ENCODE peak calls at places on chromosomes 12 and 14, in nine cellular contexts. J is right cardiac atrium; F is mesenchymal stem cell; C is GM12865; W is neuronal stem cell; L is GM06990; N is mammary epithelial cell; Z is left ventricle myocardium inferior; M is CD8-positive, alpha-beta T cell. E is an unnamed sample.

GRCh38 chr12:42981379-42981778 is 391.8 kb upstream of the PRICKLE1 start:
- DNase-seq in J (no peak), W (no peak), M (no peak), C (no peak), Z (no peak), N (no peak), L (no peak), F (peak; percentile 83), E (no peak)

GRCh38 chr12:115261691-115262398 is 577.9 kb upstream of the TBX3 start:
- DNase-seq in L (no peak), Z (no peak), F (peak; percentile 58), M (no peak), C (peak; percentile 19), N (no peak), W (no peak), J (no peak), E (no peak)

GRCh38 chr12:4806439-4807115 is 86.4 kb downstream of the GALNT8 start:
- DNase-seq in C (no peak), Z (no peak), F (no peak), W (no peak), M (no peak), J (no peak), N (no peak), L (no peak), E (no peak)

GRCh38 chr12:110039085-110039807 is 9.1 kb downstream of the C12orf76 start:
- DNase-seq in L (no peak), N (peak; percentile 76), W (no peak), C (peak; percentile 10), J (no peak), M (peak; percentile 32), Z (no peak), F (peak; percentile 95), E (peak; percentile 86)

GRCh38 chr14:75476274-75476995 is 45.8 kb upstream of the BATF start:
- DNase-seq in C (no peak), L (no peak), W (no peak), M (no peak), J (peak; percentile 60), F (peak; percentile 78), Z (no peak), N (no peak), E (no peak)

GRCh38 chr14:78232666-78233065 is 62.5 kb downstream of the NRXN3 start:
- DNase-seq in M (no peak), C (no peak), F (no peak), J (no peak), W (no peak), Z (no peak), L (no peak), N (no peak), E (no peak)

GRCh38 chr12:49331360-49332222 is 5.4 kb downstream of the C1QL4 start:
- DNase-seq in F (peak; percentile 86), C (no peak), Z (peak; percentile 57), J (peak; percentile 85), N (peak; percentile 37), L (no peak), W (no peak), M (no peak), E (peak; percentile 83)

GRCh38 chr12:57452937-57453509 is 2.1 kb upstream of the INHBE start:
- DNase-seq in N (peak; percentile 50), F (peak; percentile 88), W (no peak), L (no peak), J (peak; percentile 91), C (peak; percentile 72), Z (peak; percentile 80), M (peak; percentile 32), E (no peak)

GRCh38 chr12:6788972-6789905 is at the start of gene CD4:
- DNase-seq in J (peak; percentile 91), N (no peak), L (no peak), Z (peak; percentile 74), F (no peak), W (no peak), C (no peak), M (no peak), E (no peak)

GRCh38 chr12:94616217-94616729 is 34.1 kb downstream of the TMCC3 start:
- DNase-seq in M (no peak), C (no peak), L (no peak), N (peak; percentile 77), J (peak; percentile 63), F (no peak), W (no peak), Z (no peak), E (no peak)

GRCh38 chr12:127509066-127509778 is 757.7 kb upstream of the TMEM132C start:
- DNase-seq in Z (no peak), C (no peak), M (no peak), W (no peak), J (no peak), F (peak; percentile 60), N (peak; percentile 37), L (no peak), E (no peak)

DNA sequence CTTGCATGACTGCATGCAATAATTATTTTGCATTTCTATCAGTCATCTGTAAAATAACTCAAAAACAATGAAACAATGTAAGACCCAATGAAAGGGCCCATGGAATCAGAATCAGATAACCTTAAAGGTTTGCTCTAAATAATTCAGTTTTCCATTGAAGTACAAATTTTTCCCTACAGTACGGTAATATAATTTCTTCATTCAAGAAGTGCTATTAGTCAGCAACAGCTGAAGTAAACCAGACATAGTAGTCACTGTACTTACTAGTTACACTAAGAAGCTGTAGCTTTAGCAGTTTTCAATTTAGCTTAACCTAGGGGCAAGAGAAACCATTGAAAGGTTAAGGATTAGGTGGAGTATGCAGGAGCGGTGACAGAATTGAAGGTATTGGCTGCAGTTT is 43.5 kb downstream of the BCAT1 start:
- DNase-seq in N (no peak), F (peak; percentile 71), M (no peak), L (no peak), C (no peak), W (no peak), J (no peak), Z (no peak), E (no peak)
- H3K4me3 ChIP-seq in N (no peak overlapping the region), F (no peak overlapping the region), M (no peak overlapping the region), L (no peak overlapping the region), C (no peak overlapping the region), W (no peak overlapping the region), J (no peak overlapping the region), Z (no peak overlapping the region), E (no peak overlapping the region)

DNA sequence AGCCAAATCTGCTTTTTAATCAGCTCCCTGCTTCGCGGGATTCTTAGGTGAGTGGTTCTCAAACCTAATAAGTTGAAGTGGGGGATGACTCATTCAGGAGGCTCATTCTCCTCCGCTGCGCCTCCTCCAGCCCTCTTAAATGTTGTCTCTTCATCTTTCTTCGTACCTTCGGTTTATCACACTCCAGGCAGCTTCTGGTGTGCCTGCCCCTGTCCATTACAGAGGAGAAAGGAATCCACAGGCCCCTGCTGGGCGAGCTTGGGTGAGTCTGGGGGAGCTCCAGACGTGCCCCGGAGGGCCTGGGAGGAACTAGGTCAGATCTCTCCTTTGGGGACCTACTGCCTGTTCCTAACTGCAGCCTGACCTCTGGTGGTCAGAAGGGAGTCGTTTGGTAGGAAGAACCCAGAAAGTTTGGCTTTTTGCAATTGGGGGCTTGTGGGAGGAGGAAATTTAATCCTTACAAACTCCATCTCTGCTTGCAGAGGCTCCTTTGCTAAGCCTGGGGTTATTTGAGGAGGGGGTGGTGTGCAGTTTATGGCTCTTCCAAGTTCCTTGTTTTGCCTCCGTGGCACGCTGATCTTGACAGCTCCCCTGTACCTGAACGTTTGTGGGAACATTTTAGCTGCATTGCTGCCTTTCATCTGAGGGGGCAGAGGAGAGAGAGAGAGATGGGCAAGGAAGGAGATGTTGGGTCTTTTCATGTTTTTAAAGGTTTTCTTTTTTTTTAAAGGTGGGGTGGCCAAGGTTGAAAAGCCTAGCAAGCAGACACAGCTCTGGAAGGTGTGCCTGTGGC is 84.1 kb upstream of the GNG2 start:
- DNase-seq in L (peak; percentile 15), C (peak; percentile 74), W (peak; percentile 51), F (peak; percentile 69), M (peak; percentile 28), Z (peak; percentile 25), J (peak; percentile 76), N (peak; percentile 55), E (no peak)
- H3K4me3 ChIP-seq in L (no peak overlapping the region), C (no peak overlapping the region), W (no peak overlapping the region), F (peak overlapping the region; percentile 72), M (no peak overlapping the region), Z (peak overlapping the region; percentile 34), J (no peak overlapping the region), N (peak overlapping the region; percentile 39), E (no peak overlapping the region)

GRCh38 chr14:49898485-49898884 is 5.6 kb downstream of the ARF6 start:
- DNase-seq in W (no peak), C (no peak), Z (no peak), M (no peak), J (no peak), L (no peak), F (no peak), N (no peak), E (no peak)
- H3K4me3 ChIP-seq in W (no peak overlapping the region), C (peak overlapping the region; percentile 67), Z (no peak overlapping the region), M (peak overlapping the region; percentile 17), J (no peak overlapping the region), L (peak overlapping the region; percentile 46), F (peak overlapping the region; percentile 100), N (peak overlapping the region; percentile 100), E (peak overlapping the region; percentile 29)

DNA sequence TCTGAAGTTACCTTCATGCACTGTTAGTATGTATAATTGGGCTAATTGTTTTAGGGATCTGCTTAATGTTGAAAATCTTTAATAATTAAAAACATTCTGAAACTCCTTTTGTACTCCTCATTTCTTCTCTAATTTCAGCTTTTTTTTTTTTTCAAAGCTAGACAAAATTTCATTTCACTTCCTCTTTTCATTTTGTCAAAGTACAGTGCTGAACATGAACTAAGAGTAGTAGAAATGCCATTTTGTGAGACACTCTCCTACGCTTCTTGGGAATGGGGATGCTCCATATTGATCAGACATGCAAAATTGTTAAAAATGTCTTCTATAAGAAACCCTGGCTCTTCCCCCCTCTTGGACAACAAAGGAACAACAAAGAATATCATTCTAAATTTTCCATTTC is 1.7 kb downstream of the ABCD2 start:
- DNase-seq in F (no peak), J (no peak), C (peak; percentile 71), L (peak; percentile 69), N (no peak), M (no peak), W (no peak), Z (no peak), E (no peak)
- H3K4me3 ChIP-seq in F (no peak overlapping the region), J (peak overlapping the region; percentile 91), C (peak overlapping the region; percentile 75), L (peak overlapping the region; percentile 84), N (no peak overlapping the region), M (peak overlapping the region; percentile 62), W (no peak overlapping the region), Z (peak overlapping the region; percentile 68), E (no peak overlapping the region)

GRCh38 chr14:91368681-91369416 is 48.8 kb downstream of the CCDC88C start:
- DNase-seq in N (no peak), C (no peak), L (no peak), F (no peak), W (no peak), Z (no peak), M (no peak), J (no peak), E (no peak)
- H3K4me3 ChIP-seq in N (no peak overlapping the region), C (no peak overlapping the region), L (no peak overlapping the region), F (no peak overlapping the region), W (no peak overlapping the region), Z (no peak overlapping the region), M (no peak overlapping the region), J (no peak overlapping the region), E (no peak overlapping the region)

E was measured in LNCaP clone FGC.